ENCODE peak calls at places on chromosome 15, in four cellular contexts. Q is GM13976, S is neural progenitor cell, K is coronary artery. X is an unnamed sample.

GRCh38 chr15:82850242-82850591 is 40.8 kb downstream of the WHAMM start:
- DNase-seq in Q (no peak), S (peak), K (no peak), X (peak)

GRCh38 chr15:72787521-72787920 is 4.0 kb upstream of the ADPGK start:
- DNase-seq in K (no peak), S (no peak), Q (no peak), X (no peak)

GRCh38 chr15:35606345-35606744 is 60.4 kb upstream of the DPH6 start:
- DNase-seq in S (no peak), Q (no peak), K (no peak), X (no peak)

GRCh38 chr15:43168192-43169107 is 16.8 kb upstream of the CCNDBP1 start:
- DNase-seq in S (no peak), K (no peak), Q (no peak), X (peak)

GRCh38 chr15:33100314-33100713 is 94.2 kb downstream of the FMN1 start:
- DNase-seq in K (no peak), S (no peak), Q (no peak), X (no peak)

GRCh38 chr15:75758071-75758872 is 45.6 kb upstream of the CSPG4 start:
- DNase-seq in S (peak), Q (peak), K (peak), X (peak)

GRCh38 chr15:56918907-56919707 is 663 bp downstream of the TCF12 start:
- DNase-seq in S (peak), K (no peak), Q (peak), X (peak)

GRCh38 chr15:80778964-80779657 is at the start of gene CEMIP:
- DNase-seq in Q (peak), S (peak), K (no peak), X (peak)

GRCh38 chr15:44536298-44536961 is 517 bp upstream of the EIF3J start:
- DNase-seq in K (peak), S (peak), Q (no peak), X (no peak)

GRCh38 chr15:78083687-78084358 is 6.3 kb upstream of the TBC1D2B start:
- DNase-seq in Q (no peak), S (no peak), K (no peak), X (no peak)

GRCh38 chr15:61200626-61201025 is 28.5 kb downstream of the RORA start:
- DNase-seq in Q (no peak), S (no peak), K (no peak), X (no peak)

GRCh38 chr15:33034588-33034987 is 159.9 kb downstream of the FMN1 start:
- DNase-seq in S (no peak), Q (no peak), K (no peak), X (no peak)

GRCh38 chr15:58065011-58065444 is 483 bp downstream of the ALDH1A2 start:
- DNase-seq in Q (no peak), K (no peak), S (peak), X (no peak)

GRCh38 chr15:58064119-58065010 is 1.1 kb downstream of the ALDH1A2 start:
- DNase-seq in S (peak), K (no peak), Q (no peak), X (no peak)

GRCh38 chr15:58063612-58064011 is 1.9 kb downstream of the ALDH1A2 start:
- DNase-seq in S (no peak), K (no peak), Q (no peak), X (no peak)

GRCh38 chr15:58065445-58066041 is at the start of gene ALDH1A2:
- DNase-seq in S (peak), K (peak), Q (peak), X (no peak)

GRCh38 chr15:58066042-58066867 is 744 bp upstream of the ALDH1A2 start:
- DNase-seq in Q (peak), S (peak), K (peak), X (peak)
- TF ChIP-seq CTCF in Q (peak), S (peak), K (peak), X (peak)

GRCh38 chr15:91952216-91952615 is 98.7 kb downstream of the SLCO3A1 start:
- DNase-seq in S (no peak), K (no peak), Q (no peak), X (no peak)

GRCh38 chr15:91950631-91951384 is 97.3 kb downstream of the SLCO3A1 start:
- DNase-seq in S (no peak), Q (no peak), K (no peak), X (peak)

GRCh38 chr15:91953432-91953831 is 99.9 kb downstream of the SLCO3A1 start:
- DNase-seq in Q (no peak), S (no peak), K (no peak), X (no peak)

GRCh38 chr15:91956026-91956723 is 102.7 kb downstream of the SLCO3A1 start:
- DNase-seq in K (no peak), Q (no peak), S (peak), X (peak)

GRCh38 chr15:91954211-91954804 is 100.8 kb downstream of the SLCO3A1 start:
- DNase-seq in Q (no peak), K (no peak), S (no peak), X (no peak)
- TF ChIP-seq CTCF in Q (no peak), K (no peak), S (no peak), X (no peak)

DNA sequence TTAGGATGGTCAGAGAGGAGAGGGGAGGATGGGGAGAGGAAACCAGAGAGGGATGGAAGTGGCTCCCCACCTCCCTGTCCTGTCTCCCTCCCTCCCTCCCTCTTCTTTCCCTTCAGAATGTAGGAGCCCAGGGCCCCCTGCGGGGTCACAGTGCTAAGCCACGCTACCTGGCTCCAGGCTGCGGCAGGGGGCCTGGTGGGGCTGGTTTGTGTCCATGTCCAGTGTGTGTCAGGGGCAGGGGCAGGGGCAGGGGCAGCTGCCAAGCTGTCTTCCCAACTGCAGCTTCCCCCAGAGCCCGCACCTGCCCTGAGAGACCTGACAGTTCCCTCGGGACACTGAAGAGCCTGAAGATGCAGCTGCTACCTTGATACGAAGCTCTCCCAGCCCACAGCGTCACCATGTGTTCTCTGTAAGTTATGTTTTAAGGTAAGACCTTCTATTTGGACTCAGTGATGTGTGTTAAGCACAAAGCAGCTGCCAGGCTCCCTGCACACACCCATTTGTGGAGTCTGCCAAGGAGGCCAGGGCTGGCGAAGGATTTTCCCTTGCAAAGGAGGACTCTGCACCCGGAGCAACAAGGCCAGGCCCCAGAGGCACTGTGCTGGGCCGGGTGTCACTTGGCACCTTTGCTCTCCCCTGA is 121.8 kb upstream of the SMAD3 start:
- DNase-seq in K (peak), S (peak), Q (no peak), X (no peak)
- TF ChIP-seq CTCF in K (no peak), S (no peak), Q (no peak), X (no peak)

DNA sequence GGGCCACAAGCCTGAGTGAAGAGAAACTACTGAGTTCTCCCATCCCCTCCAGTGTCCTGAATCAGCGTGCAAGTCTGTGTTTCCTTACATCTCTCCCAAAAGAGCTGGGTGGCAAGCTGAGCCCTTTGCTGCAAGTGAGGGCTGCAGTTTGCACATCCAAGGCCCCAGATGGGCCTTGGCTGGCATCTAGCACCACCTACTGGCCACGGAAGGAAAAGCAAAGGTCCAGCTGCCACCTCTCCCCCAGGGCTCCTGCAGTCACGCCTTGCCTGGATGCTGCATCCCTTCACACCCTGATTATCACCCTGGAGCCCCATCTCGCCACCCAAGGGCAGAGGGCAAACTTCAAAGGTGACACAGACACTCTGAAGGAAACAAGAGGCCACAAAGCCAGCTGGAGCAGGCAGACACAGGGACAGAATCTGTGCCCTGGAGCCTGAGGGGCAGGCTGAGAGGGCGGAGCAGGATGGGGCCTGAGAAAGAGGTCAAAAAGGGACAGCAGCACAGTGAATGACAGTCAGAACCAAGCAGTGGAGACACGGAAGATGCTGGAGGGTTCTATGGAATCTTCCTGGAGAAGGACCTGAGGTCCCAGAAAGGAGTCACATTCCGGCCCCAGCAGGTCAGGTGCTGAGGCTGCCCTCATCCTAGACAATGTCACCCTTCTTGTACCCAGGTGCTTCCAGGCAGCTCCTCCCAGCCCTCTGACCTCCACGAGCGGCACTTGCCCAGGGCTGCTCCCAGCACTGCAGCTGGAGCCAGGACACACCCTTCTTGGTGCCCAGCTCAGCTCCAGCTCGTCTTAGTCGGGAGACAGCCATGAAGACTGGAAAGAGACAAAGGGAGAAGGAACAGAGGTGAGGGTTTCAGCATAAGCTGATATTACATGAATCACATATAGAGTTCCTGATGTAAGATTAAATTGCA is 18.3 kb upstream of the NTRK3 start:
- DNase-seq in Q (peak), K (no peak), S (peak), X (peak)
- TF ChIP-seq CTCF in Q (peak), K (peak), S (peak), X (peak)

GRCh38 chr15:87710406-87710805 is 546.1 kb downstream of the NTRK3 start:
- DNase-seq in Q (no peak), S (no peak), K (peak), X (peak)

GRCh38 chr15:87713405-87713995 is 543.0 kb downstream of the NTRK3 start:
- DNase-seq in K (no peak), S (no peak), Q (no peak), X (no peak)

GRCh38 chr15:87711011-87711410 is 545.5 kb downstream of the NTRK3 start:
- DNase-seq in Q (no peak), K (no peak), S (no peak), X (no peak)

GRCh38 chr15:87715252-87715651 is 541.3 kb downstream of the NTRK3 start:
- DNase-seq in Q (no peak), K (peak), S (no peak), X (no peak)

GRCh38 chr15:87712211-87712610 is 544.3 kb downstream of the NTRK3 start:
- DNase-seq in S (no peak), Q (no peak), K (peak), X (no peak)
- TF ChIP-seq CTCF in S (no peak), Q (no peak), K (no peak), X (no peak)

GRCh38 chr15:79364571-79365240 is 53.8 kb downstream of the TMED3 start:
- DNase-seq in Q (no peak), K (no peak), S (peak), X (no peak)
- TF ChIP-seq CTCF in Q (no peak), K (no peak), S (no peak), X (peak)

GRCh38 chr15:88803241-88803919 is at the start of gene ACAN:
- DNase-seq in Q (no peak), S (peak), K (no peak), X (no peak)

GRCh38 chr15:88802991-88803240 is 320 bp upstream of the ACAN start:
- DNase-seq in Q (no peak), K (no peak), S (no peak), X (no peak)

GRCh38 chr15:88804257-88804656 is 1.0 kb downstream of the ACAN start:
- DNase-seq in K (no peak), Q (no peak), S (no peak), X (no peak)

GRCh38 chr15:88803920-88804247 is 648 bp downstream of the ACAN start:
- DNase-seq in S (no peak), Q (no peak), K (no peak), X (no peak)

GRCh38 chr15:88805031-88805780 is 2.0 kb downstream of the ACAN start:
- DNase-seq in S (no peak), Q (no peak), K (no peak), X (no peak)
- TF ChIP-seq CTCF in S (no peak), Q (peak), K (no peak), X (no peak)

GRCh38 chr15:87672309-87672897 is 584.1 kb downstream of the NTRK3 start:
- DNase-seq in S (peak), Q (no peak), K (no peak), X (peak)
- TF ChIP-seq CTCF in S (peak), Q (no peak), K (peak), X (peak)

GRCh38 chr15:70375006-70375409 is 277.3 kb upstream of the TLE3 start:
- DNase-seq in K (peak), S (no peak), Q (no peak), X (peak)
- TF ChIP-seq CTCF in K (no peak), S (no peak), Q (no peak), X (no peak)